ENCODE peak calls at places on chromosomes 5 and 9, in six cellular contexts. One of them, this sample, is unnamed.

GRCh38 chr5:54049963-54050362 is 260.4 kb downstream of the ARL15 start:
- DNase-seq in GM18507: no peak
- DNase-seq in OCI-M1: no peak
- DNase-seq in T47D: no peak
- DNase-seq in NCI-H2171 treated with DMSO at 0.1 percent for 48 hours: no peak
- DNase-seq in fibroblast of mammary gland: peak
- DNase-seq in this sample: no peak

GRCh38 chr5:65483474-65484346 is 2.0 kb upstream of the ADAMTS6 start:
- DNase-seq in GM18507: no peak
- DNase-seq in OCI-M1: peak
- DNase-seq in T47D: peak
- DNase-seq in NCI-H2171 treated with DMSO at 0.1 percent for 48 hours: peak
- DNase-seq in fibroblast of mammary gland: peak
- DNase-seq in this sample: peak

GRCh38 chr5:111530298-111530740 is 18.0 kb upstream of the STARD4 start:
- DNase-seq in GM18507: no peak
- DNase-seq in OCI-M1: peak
- DNase-seq in T47D: no peak
- DNase-seq in NCI-H2171 treated with DMSO at 0.1 percent for 48 hours: no peak
- DNase-seq in fibroblast of mammary gland: peak
- DNase-seq in this sample: no peak

GRCh38 chr9:125630436-125630835 is 76.6 kb downstream of the MAPKAP1 start:
- DNase-seq in GM18507: no peak
- DNase-seq in OCI-M1: no peak
- DNase-seq in T47D: no peak
- DNase-seq in NCI-H2171 treated with DMSO at 0.1 percent for 48 hours: no peak
- DNase-seq in fibroblast of mammary gland: no peak
- DNase-seq in this sample: no peak

GRCh38 chr5:141484499-141485304 is at the start of gene PCDHGC4:
- DNase-seq in GM18507: no peak
- DNase-seq in OCI-M1: no peak
- DNase-seq in T47D: peak
- DNase-seq in NCI-H2171 treated with DMSO at 0.1 percent for 48 hours: no peak
- DNase-seq in fibroblast of mammary gland: no peak
- DNase-seq in this sample: no peak

GRCh38 chr5:124574521-124575436 is 171.7 kb downstream of the ZNF608 start:
- DNase-seq in GM18507: no peak
- DNase-seq in OCI-M1: no peak
- DNase-seq in T47D: no peak
- DNase-seq in NCI-H2171 treated with DMSO at 0.1 percent for 48 hours: no peak
- DNase-seq in fibroblast of mammary gland: no peak
- DNase-seq in this sample: no peak

GRCh38 chr5:7793861-7794260 is 57.1 kb downstream of the CFAP90 start:
- DNase-seq in GM18507: no peak
- DNase-seq in OCI-M1: no peak
- DNase-seq in T47D: no peak
- DNase-seq in NCI-H2171 treated with DMSO at 0.1 percent for 48 hours: no peak
- DNase-seq in fibroblast of mammary gland: no peak
- DNase-seq in this sample: no peak

GRCh38 chr9:96553070-96553469 is 66.6 kb downstream of the CDC14B start:
- DNase-seq in GM18507: no peak
- DNase-seq in OCI-M1: no peak
- DNase-seq in T47D: no peak
- DNase-seq in NCI-H2171 treated with DMSO at 0.1 percent for 48 hours: no peak
- DNase-seq in fibroblast of mammary gland: peak
- DNase-seq in this sample: no peak

GRCh38 chr9:87682618-87683017 is 43.3 kb upstream of the CTSL start:
- DNase-seq in GM18507: no peak
- DNase-seq in OCI-M1: no peak
- DNase-seq in T47D: no peak
- DNase-seq in NCI-H2171 treated with DMSO at 0.1 percent for 48 hours: peak
- DNase-seq in fibroblast of mammary gland: no peak
- DNase-seq in this sample: no peak

GRCh38 chr5:1723957-1724821 is 75.4 kb downstream of the MRPL36 start:
- DNase-seq in GM18507: no peak
- DNase-seq in OCI-M1: no peak
- DNase-seq in T47D: no peak
- DNase-seq in NCI-H2171 treated with DMSO at 0.1 percent for 48 hours: no peak
- DNase-seq in fibroblast of mammary gland: no peak
- DNase-seq in this sample: no peak

GRCh38 chr9:94692601-94693000 is 33.9 kb upstream of the AOPEP start:
- DNase-seq in GM18507: no peak
- DNase-seq in OCI-M1: no peak
- DNase-seq in T47D: no peak
- DNase-seq in NCI-H2171 treated with DMSO at 0.1 percent for 48 hours: peak
- DNase-seq in fibroblast of mammary gland: no peak
- DNase-seq in this sample: no peak

GRCh38 chr5:175059687-175060194 is 335.4 kb downstream of the MSX2 start:
- DNase-seq in GM18507: no peak
- DNase-seq in OCI-M1: no peak
- DNase-seq in T47D: no peak
- DNase-seq in NCI-H2171 treated with DMSO at 0.1 percent for 48 hours: no peak
- DNase-seq in fibroblast of mammary gland: no peak
- DNase-seq in this sample: peak

GRCh38 chr5:54718647-54719046 is 201.1 kb downstream of the SNX18 start:
- DNase-seq in GM18507: no peak
- DNase-seq in OCI-M1: no peak
- DNase-seq in T47D: no peak
- DNase-seq in NCI-H2171 treated with DMSO at 0.1 percent for 48 hours: peak
- DNase-seq in fibroblast of mammary gland: peak
- DNase-seq in this sample: no peak

GRCh38 chr5:76836585-76836984 is 13.2 kb upstream of the S100Z start:
- DNase-seq in GM18507: no peak
- DNase-seq in OCI-M1: no peak
- DNase-seq in T47D: no peak
- DNase-seq in NCI-H2171 treated with DMSO at 0.1 percent for 48 hours: no peak
- DNase-seq in fibroblast of mammary gland: peak
- DNase-seq in this sample: no peak

GRCh38 chr5:59287361-59287760 is 606.2 kb downstream of the PDE4D start:
- DNase-seq in GM18507: no peak
- DNase-seq in OCI-M1: no peak
- DNase-seq in T47D: no peak
- DNase-seq in NCI-H2171 treated with DMSO at 0.1 percent for 48 hours: no peak
- DNase-seq in fibroblast of mammary gland: no peak
- DNase-seq in this sample: no peak

GRCh38 chr9:112744177-112744576 is 6.4 kb upstream of the SNX30 start:
- DNase-seq in GM18507: no peak
- DNase-seq in OCI-M1: no peak
- DNase-seq in T47D: no peak
- DNase-seq in NCI-H2171 treated with DMSO at 0.1 percent for 48 hours: no peak
- DNase-seq in fibroblast of mammary gland: no peak
- DNase-seq in this sample: no peak

GRCh38 chr9:98326402-98327248 is 71.2 kb upstream of the TBC1D2 start:
- DNase-seq in GM18507: no peak
- DNase-seq in OCI-M1: peak
- DNase-seq in T47D: no peak
- DNase-seq in NCI-H2171 treated with DMSO at 0.1 percent for 48 hours: peak
- DNase-seq in fibroblast of mammary gland: peak
- DNase-seq in this sample: peak

GRCh38 chr5:67643531-67643930 is 446.9 kb upstream of the CD180 start:
- DNase-seq in GM18507: no peak
- DNase-seq in OCI-M1: no peak
- DNase-seq in T47D: no peak
- DNase-seq in NCI-H2171 treated with DMSO at 0.1 percent for 48 hours: no peak
- DNase-seq in fibroblast of mammary gland: no peak
- DNase-seq in this sample: no peak

GRCh38 chr5:113806823-113807222 is 293.3 kb downstream of the YTHDC2 start:
- DNase-seq in GM18507: no peak
- DNase-seq in OCI-M1: peak
- DNase-seq in T47D: no peak
- DNase-seq in NCI-H2171 treated with DMSO at 0.1 percent for 48 hours: no peak
- DNase-seq in fibroblast of mammary gland: no peak
- DNase-seq in this sample: no peak

GRCh38 chr9:76452839-76453238 is 6.1 kb upstream of the GCNT1 start:
- DNase-seq in GM18507: no peak
- DNase-seq in OCI-M1: no peak
- DNase-seq in T47D: no peak
- DNase-seq in NCI-H2171 treated with DMSO at 0.1 percent for 48 hours: no peak
- DNase-seq in fibroblast of mammary gland: peak
- DNase-seq in this sample: no peak

GRCh38 chr5:91022518-91022917 is 360.6 kb downstream of the ARRDC3 start:
- DNase-seq in GM18507: no peak
- DNase-seq in OCI-M1: no peak
- DNase-seq in T47D: no peak
- DNase-seq in NCI-H2171 treated with DMSO at 0.1 percent for 48 hours: no peak
- DNase-seq in fibroblast of mammary gland: no peak
- DNase-seq in this sample: no peak

GRCh38 chr5:54442271-54442670 is 13.2 kb upstream of the HSPB3 start:
- DNase-seq in GM18507: no peak
- DNase-seq in OCI-M1: no peak
- DNase-seq in T47D: no peak
- DNase-seq in NCI-H2171 treated with DMSO at 0.1 percent for 48 hours: no peak
- DNase-seq in fibroblast of mammary gland: no peak
- DNase-seq in this sample: no peak

GRCh38 chr5:122183098-122183794 is 53.9 kb downstream of the ZNF474 start:
- DNase-seq in GM18507: no peak
- DNase-seq in OCI-M1: no peak
- DNase-seq in T47D: no peak
- DNase-seq in NCI-H2171 treated with DMSO at 0.1 percent for 48 hours: no peak
- DNase-seq in fibroblast of mammary gland: peak
- DNase-seq in this sample: no peak

GRCh38 chr9:98577446-98577845 is 131.3 kb downstream of the GABBR2 start:
- DNase-seq in GM18507: no peak
- DNase-seq in OCI-M1: no peak
- DNase-seq in T47D: no peak
- DNase-seq in NCI-H2171 treated with DMSO at 0.1 percent for 48 hours: no peak
- DNase-seq in fibroblast of mammary gland: no peak
- DNase-seq in this sample: no peak

GRCh38 chr9:101400120-101400519 is 1.5 kb downstream of the ZNF189 start:
- DNase-seq in GM18507: no peak
- DNase-seq in OCI-M1: peak
- DNase-seq in T47D: no peak
- DNase-seq in NCI-H2171 treated with DMSO at 0.1 percent for 48 hours: no peak
- DNase-seq in fibroblast of mammary gland: peak
- DNase-seq in this sample: no peak

GRCh38 chr5:127930311-127930710 is 153.3 kb upstream of the SLC12A2 start:
- DNase-seq in GM18507: no peak
- DNase-seq in OCI-M1: no peak
- DNase-seq in T47D: no peak
- DNase-seq in NCI-H2171 treated with DMSO at 0.1 percent for 48 hours: no peak
- DNase-seq in fibroblast of mammary gland: no peak
- DNase-seq in this sample: no peak

GRCh38 chr5:147509041-147509709 is 693 bp downstream of the DPYSL3 start:
- DNase-seq in GM18507: no peak
- DNase-seq in OCI-M1: no peak
- DNase-seq in T47D: no peak
- DNase-seq in NCI-H2171 treated with DMSO at 0.1 percent for 48 hours: peak
- DNase-seq in fibroblast of mammary gland: peak
- DNase-seq in this sample: no peak

GRCh38 chr5:9869616-9870288 is 239.6 kb upstream of the TAS2R1 start:
- DNase-seq in GM18507: no peak
- DNase-seq in OCI-M1: no peak
- DNase-seq in T47D: no peak
- DNase-seq in NCI-H2171 treated with DMSO at 0.1 percent for 48 hours: no peak
- DNase-seq in fibroblast of mammary gland: peak
- DNase-seq in this sample: no peak

GRCh38 chr9:71762900-71763653 is 5.2 kb downstream of the CEMIP2 start:
- DNase-seq in GM18507: no peak
- DNase-seq in OCI-M1: no peak
- DNase-seq in T47D: no peak
- DNase-seq in NCI-H2171 treated with DMSO at 0.1 percent for 48 hours: no peak
- DNase-seq in fibroblast of mammary gland: peak
- DNase-seq in this sample: no peak

This sample was measured in DMS 273 treated with DMSO at 0.1 percent for 48 hours.